ENCODE peak calls at places on chromosomes 13 and 19, in seven cellular contexts. W is GM12891, B is GM12878, N is H1, R is SK-N-SH, T is K562, L is HepG2. J is an unnamed sample.

GRCh38 chr13:72638059-72638815 is 89.2 kb downstream of the MZT1 start:
- DNase-seq in R (no peak), L (no peak), B (no peak), N (no peak), T (no peak), W (no peak), J (no peak)

GRCh38 chr13:84139561-84140158 is 257.4 kb upstream of the SLITRK1 start:
- DNase-seq in N (no peak), R (no peak), T (no peak), W (no peak), L (no peak), B (no peak), J (no peak)

GRCh38 chr19:32404213-32404938 is 1.2 kb upstream of the DPY19L3 start:
- DNase-seq in L (peak), R (no peak), W (no peak), N (no peak), T (no peak), B (no peak), J (no peak)

GRCh38 chr19:4256563-4256962 is 9.7 kb downstream of the YJU2 start:
- DNase-seq in R (no peak), L (no peak), N (no peak), B (no peak), T (peak), W (no peak), J (no peak)

GRCh38 chr13:25847145-25847544 is 204.7 kb downstream of the SHISA2 start:
- DNase-seq in N (no peak), B (peak), W (no peak), T (no peak), L (no peak), R (no peak), J (no peak)

GRCh38 chr19:53999694-54000093 is 8.3 kb downstream of the CACNG6 start:
- DNase-seq in W (no peak), T (no peak), N (no peak), B (no peak), L (no peak), R (no peak), J (no peak)

GRCh38 chr13:64912141-64912540 is 2318.0 kb downstream of the PCDH9 start:
- DNase-seq in N (no peak), W (no peak), B (no peak), R (no peak), L (no peak), T (no peak), J (no peak)

GRCh38 chr13:114073881-114074551 is 58.4 kb downstream of the RASA3 start:
- DNase-seq in B (no peak), L (no peak), N (no peak), T (no peak), W (no peak), R (no peak), J (no peak)

GRCh38 chr13:23432589-23432988 is 913 bp downstream of the SACS start:
- DNase-seq in B (no peak), N (no peak), T (no peak), R (no peak), W (no peak), L (no peak), J (no peak)

GRCh38 chr19:6236310-6237291 is 43.2 kb downstream of the MLLT1 start:
- DNase-seq in B (no peak), N (no peak), T (no peak), R (peak), W (peak), L (no peak), J (peak)

GRCh38 chr13:75896271-75896670 is 260.1 kb downstream of the LMO7 start:
- DNase-seq in T (no peak), W (no peak), R (no peak), B (no peak), L (no peak), N (no peak), J (no peak)

GRCh38 chr19:51687791-51688664 is 5.1 kb upstream of the SPACA6 start:
- DNase-seq in L (no peak), R (peak), N (peak), T (peak), B (no peak), W (no peak), J (no peak)

GRCh38 chr13:79541426-79542049 is 60.6 kb downstream of the NDFIP2 start:
- DNase-seq in N (no peak), B (peak), L (peak), R (peak), T (peak), W (no peak), J (no peak)

GRCh38 chr13:110565296-110565695 is 3.8 kb upstream of the RAB20 start:
- DNase-seq in W (no peak), B (no peak), R (no peak), L (no peak), T (no peak), N (no peak), J (no peak)

GRCh38 chr19:55474269-55475265 is 1.9 kb upstream of the ZNF628 start:
- DNase-seq in W (no peak), R (no peak), T (no peak), B (no peak), N (no peak), L (no peak), J (no peak)

GRCh38 chr19:16886305-16886880 is 2.4 kb upstream of the F2RL3 start:
- DNase-seq in N (no peak), T (no peak), W (no peak), R (no peak), L (peak), B (no peak), J (no peak)

GRCh38 chr13:41652735-41653361 is 195.5 kb downstream of the RGCC start:
- DNase-seq in N (no peak), L (peak), R (peak), W (peak), T (peak), B (no peak), J (peak)

GRCh38 chr19:6516659-6517291 is 14.1 kb upstream of the TNFSF9 start:
- DNase-seq in N (peak), L (peak), W (peak), R (peak), B (no peak), T (peak), J (peak)

GRCh38 chr13:106232680-106233079 is 302.8 kb downstream of the EFNB2 start:
- DNase-seq in T (no peak), B (no peak), W (no peak), R (no peak), L (no peak), N (no peak), J (no peak)

GRCh38 chr19:56813531-56813930 is 27.0 kb downstream of the PEG3 start:
- DNase-seq in W (no peak), B (no peak), L (no peak), N (no peak), T (no peak), R (no peak), J (no peak)

GRCh38 chr19:10430505-10431253 is 10.3 kb downstream of the PDE4A start:
- DNase-seq in R (peak), L (no peak), N (peak), T (peak), W (no peak), B (no peak), J (no peak)

GRCh38 chr19:54817670-54818536 is 1.6 kb downstream of the KIR3DL1 start:
- DNase-seq in T (no peak), B (no peak), N (no peak), W (no peak), R (no peak), L (no peak), J (no peak)

GRCh38 chr13:26698392-26699196 is 62.0 kb downstream of the GPR12 start:
- DNase-seq in W (peak), R (peak), N (peak), B (peak), L (peak), T (peak), J (peak)

GRCh38 chr19:3276341-3276799 is 51.9 kb downstream of the CELF5 start:
- DNase-seq in W (peak), B (no peak), T (peak), N (peak), L (peak), R (peak), J (no peak)

GRCh38 chr13:112481458-112481857 is 105.3 kb downstream of the SPACA7 start:
- DNase-seq in T (no peak), W (no peak), N (no peak), L (no peak), R (no peak), B (no peak), J (no peak)
- TF ChIP-seq TAF1 in T (no peak), W (no peak), N (no peak), L (no peak), R (no peak), B (no peak), J (no peak)

GRCh38 chr19:49632576-49632975 is 7.4 kb downstream of the RRAS start:
- DNase-seq in W (no peak), L (no peak), T (no peak), R (no peak), B (no peak), N (no peak), J (no peak)
- TF ChIP-seq POLR2AphosphoS5 in W (no peak), L (no peak), T (no peak), R (no peak), B (no peak), N (no peak), J (no peak)

GRCh38 chr19:11694533-11695439 is 44.0 kb downstream of the ZNF823 start:
- DNase-seq in W (peak), L (peak), N (peak), T (peak), R (peak), B (peak), J (peak)

GRCh38 chr19:11697284-11697855 is 41.4 kb downstream of the ZNF823 start:
- DNase-seq in R (no peak), W (no peak), B (no peak), N (no peak), T (no peak), L (no peak), J (no peak)

GRCh38 chr19:11698231-11698630 is 40.5 kb downstream of the ZNF823 start:
- DNase-seq in L (no peak), R (no peak), T (no peak), B (no peak), N (no peak), W (no peak), J (no peak)

GRCh38 chr19:11692127-11692790 is 46.5 kb downstream of the ZNF823 start:
- DNase-seq in B (no peak), W (no peak), R (no peak), T (no peak), L (peak), N (no peak), J (no peak)

GRCh38 chr19:11693505-11694499 is 44.9 kb downstream of the ZNF823 start:
- DNase-seq in L (peak), R (peak), T (no peak), B (no peak), N (peak), W (no peak), J (no peak)
- TF ChIP-seq TAF1 in L (peak), R (no peak), T (no peak), B (no peak), N (peak), W (no peak), J (no peak)

DNA sequence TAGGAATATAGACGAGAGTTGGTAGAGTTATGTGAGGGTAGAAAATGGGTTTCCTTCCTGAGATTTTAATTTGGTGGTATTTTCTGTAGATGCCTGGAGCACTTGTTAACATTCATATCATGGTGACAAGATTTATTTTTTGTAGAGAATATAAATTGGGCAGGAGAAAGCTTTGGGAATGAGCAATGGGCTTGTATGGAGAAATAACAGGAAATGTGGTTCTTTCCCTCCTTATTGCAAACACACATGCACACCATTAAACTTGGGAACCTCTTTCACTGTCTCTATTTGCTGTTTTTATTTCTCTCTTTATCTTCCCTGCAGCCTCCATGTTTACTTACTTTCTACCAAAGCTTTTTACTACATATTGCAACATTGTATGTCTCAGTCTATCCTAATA is 1653.6 kb downstream of the OLFM4 start:
- DNase-seq in R (no peak), L (no peak), N (no peak), W (no peak), B (no peak), T (no peak), J (no peak)
- TF ChIP-seq POLR2AphosphoS5 in R (no peak), L (no peak), N (no peak), W (no peak), B (no peak), T (no peak), J (no peak)

DNA sequence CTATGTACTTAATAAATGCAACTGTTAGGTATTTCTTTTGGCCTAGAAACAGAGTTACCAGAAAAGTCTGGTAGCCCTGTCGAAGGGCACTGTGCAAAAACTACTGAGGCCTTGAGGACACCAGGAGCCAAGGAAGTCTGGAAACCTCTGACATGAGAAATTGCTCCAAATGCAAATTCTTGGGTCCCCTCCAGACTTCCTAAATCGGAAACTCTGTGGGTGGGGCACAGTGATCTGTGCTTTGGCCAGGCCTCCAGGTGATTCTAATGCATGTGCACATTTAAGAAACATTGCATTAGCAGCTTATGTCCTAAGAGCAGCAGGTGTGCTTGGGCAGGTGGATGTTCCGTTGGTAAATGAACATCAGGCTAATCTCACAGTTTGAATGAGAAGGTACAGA is 50.0 kb downstream of the STARD13 start:
- DNase-seq in L (no peak), T (no peak), R (no peak), W (no peak), N (no peak), B (no peak), J (no peak)
- TF ChIP-seq TAF1 in L (no peak), T (no peak), R (no peak), W (no peak), N (no peak), B (no peak), J (no peak)